ENCODE peak calls at places on chromosomes 11 and 22, in six cellular contexts. Y is H1, Q is HepG2, T is K562, Z is GM12891, B is GM12878. X is an unnamed sample.

GRCh38 chr11:9060700-9061111 is 30.7 kb downstream of the SCUBE2 start:
- DNase-seq in Y (no peak), Q (peak; percentile 23), T (peak; percentile 59), Z (peak; percentile 56), B (peak; percentile 97), X (peak; percentile 62)

GRCh38 chr11:69241075-69241740 is 52.7 kb upstream of the MYEOV start:
- DNase-seq in Y (no peak), Q (no peak), T (no peak), Z (no peak), B (no peak), X (no peak)

GRCh38 chr11:129215506-129216245 is 23.6 kb upstream of the ARHGAP32 start:
- DNase-seq in Y (peak; percentile 23), Q (no peak), T (no peak), Z (no peak), B (no peak), X (no peak)

GRCh38 chr11:33582636-33583325 is 117.8 kb downstream of the C11orf91 start:
- DNase-seq in Y (no peak), Q (no peak), T (no peak), Z (no peak), B (no peak), X (no peak)

GRCh38 chr11:2365571-2366210 is 11.4 kb upstream of the CD81 start:
- DNase-seq in Y (no peak), Q (no peak), T (no peak), Z (no peak), B (no peak), X (no peak)

GRCh38 chr11:118530180-118530682 is 761 bp upstream of the TMEM25 start:
- DNase-seq in Y (no peak), Q (no peak), T (peak; percentile 73), Z (no peak), B (no peak), X (no peak)

GRCh38 chr11:74106125-74106524 is 64.7 kb downstream of the C2CD3 start:
- DNase-seq in Y (no peak), Q (no peak), T (no peak), Z (no peak), B (no peak), X (no peak)

GRCh38 chr11:10058356-10058755 is 235.7 kb downstream of the SBF2 start:
- DNase-seq in Y (no peak), Q (no peak), T (no peak), Z (no peak), B (no peak), X (no peak)

GRCh38 chr11:45304111-45304991 is 18.2 kb upstream of the SYT13 start:
- DNase-seq in Y (no peak), Q (no peak), T (no peak), Z (no peak), B (no peak), X (no peak)

GRCh38 chr11:38345286-38345685 is 1747.2 kb upstream of the RAG2 start:
- DNase-seq in Y (no peak), Q (peak; percentile 2), T (no peak), Z (no peak), B (no peak), X (no peak)

GRCh38 chr22:22380098-22381030 is 128.2 kb downstream of the ZNF280B start:
- DNase-seq in Y (no peak), Q (no peak), T (peak; percentile 91), Z (peak; percentile 37), B (no peak), X (peak; percentile 25)

GRCh38 chr11:102478660-102479245 is 26.2 kb upstream of the TMEM123 start:
- DNase-seq in Y (no peak), Q (no peak), T (no peak), Z (no peak), B (no peak), X (no peak)

GRCh38 chr22:17785185-17786184 is 11.2 kb upstream of the BID start:
- DNase-seq in Y (peak; percentile 74), Q (peak; percentile 72), T (peak; percentile 88), Z (no peak), B (no peak), X (peak; percentile 73)

GRCh38 chr11:121615506-121615905 is 162.7 kb upstream of the SORL1-AS1 start:
- DNase-seq in Y (no peak), Q (no peak), T (no peak), Z (no peak), B (no peak), X (no peak)

GRCh38 chr11:119447664-119448242 is 24.8 kb upstream of the THY1 start:
- DNase-seq in Y (no peak), Q (no peak), T (no peak), Z (no peak), B (no peak), X (no peak)

GRCh38 chr11:65496304-65497140 is 2.3 kb upstream of the MALAT1 start:
- DNase-seq in Y (no peak), Q (no peak), T (no peak), Z (no peak), B (no peak), X (no peak)

GRCh38 chr22:39092111-39092867 is 4.8 kb upstream of the APOBEC3H start:
- DNase-seq in Y (no peak), Q (no peak), T (no peak), Z (no peak), B (no peak), X (no peak)

GRCh38 chr11:122720482-122720881 is 65.0 kb downstream of the UBASH3B start:
- DNase-seq in Y (no peak), Q (no peak), T (no peak), Z (no peak), B (no peak), X (no peak)

GRCh38 chr22:30668306-30668655 is 606 bp upstream of the DUSP18 start:
- DNase-seq in Y (no peak), Q (no peak), T (no peak), Z (no peak), B (no peak), X (no peak)

GRCh38 chr22:37275134-37275533 is 7.2 kb upstream of the CYTH4 start:
- DNase-seq in Y (no peak), Q (no peak), T (no peak), Z (no peak), B (no peak), X (no peak)

GRCh38 chr11:124749920-124750319 is 2.1 kb downstream of the VSIG2 start:
- DNase-seq in Y (no peak), Q (no peak), T (no peak), Z (no peak), B (no peak), X (no peak)

GRCh38 chr22:30861688-30862552 is 106.7 kb downstream of the MORC2 start:
- DNase-seq in Y (no peak), Q (no peak), T (no peak), Z (no peak), B (no peak), X (peak; percentile 10)

GRCh38 chr11:123235117-123235686 is 40.2 kb upstream of the CLMP start:
- DNase-seq in Y (no peak), Q (peak; percentile 9), T (peak; percentile 79), Z (no peak), B (no peak), X (no peak)

GRCh38 chr11:66559141-66559861 is 9.1 kb downstream of the CTSF start:
- DNase-seq in Y (no peak), Q (no peak), T (peak; percentile 96), Z (no peak), B (no peak), X (no peak)

GRCh38 chr22:36585841-36586240 is 56.9 kb upstream of the EIF3D start:
- DNase-seq in Y (peak; percentile 50), Q (no peak), T (no peak), Z (no peak), B (no peak), X (no peak)

GRCh38 chr11:108906826-108907225 is 242.0 kb downstream of the DDX10 start:
- DNase-seq in Y (no peak), Q (no peak), T (no peak), Z (no peak), B (no peak), X (no peak)

GRCh38 chr11:123388640-123389039 is 41.4 kb upstream of the GRAMD1B start:
- DNase-seq in Y (no peak), Q (no peak), T (no peak), Z (no peak), B (no peak), X (no peak)

GRCh38 chr11:61518032-61518795 is 9.7 kb downstream of the LRRC10B start:
- DNase-seq in Y (no peak), Q (no peak), T (no peak), Z (no peak), B (no peak), X (no peak)
- TF ChIP-seq TAF1 in Y (no peak), Q (no peak), T (no peak), Z (no peak), B (no peak), X (no peak)

DNA sequence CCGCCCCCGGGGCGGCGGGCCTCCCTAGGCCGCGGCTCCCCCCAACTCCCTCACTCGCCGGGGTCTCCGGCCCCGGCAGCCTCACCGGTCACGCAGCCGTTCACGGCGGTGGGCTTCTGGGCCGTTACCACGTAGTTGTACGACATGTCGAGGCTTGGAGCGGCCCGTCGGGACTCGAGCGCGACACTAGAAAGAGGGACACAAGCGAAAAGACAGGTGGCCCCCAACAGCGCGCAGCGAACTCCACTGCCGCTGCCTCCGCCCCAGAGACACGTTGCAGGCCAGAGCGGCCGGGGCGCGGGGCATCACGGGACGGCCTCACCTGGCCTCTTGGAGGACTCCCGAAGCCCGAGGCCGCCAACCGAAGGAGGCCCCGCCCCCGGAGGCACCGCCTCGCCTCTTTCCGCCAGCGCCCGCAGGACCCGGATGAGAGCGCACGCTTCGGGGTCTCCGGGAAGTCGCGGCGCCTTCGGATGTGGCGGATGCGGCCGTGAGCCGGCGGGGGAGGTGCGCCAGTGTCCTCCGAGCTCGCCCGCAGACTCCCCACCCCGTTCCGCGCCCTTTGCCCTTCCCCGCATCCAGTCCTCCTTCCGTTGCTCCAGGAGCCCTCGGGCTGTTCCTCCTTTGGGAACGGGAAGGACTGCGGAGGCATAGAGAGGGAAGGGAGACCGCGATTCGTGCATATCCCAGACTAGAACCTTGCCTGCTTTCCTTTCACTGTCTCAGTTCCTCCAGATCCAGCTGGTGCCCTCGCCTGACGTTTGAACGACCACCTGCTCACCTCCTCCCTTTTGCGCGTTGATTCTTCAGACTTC is at the start of the genes DDB1 and TKFC:
- DNase-seq in Y (peak; percentile 84), Q (peak; percentile 89), T (peak; percentile 94), Z (peak; percentile 98), B (peak; percentile 64), X (peak; percentile 97)
- TF ChIP-seq POLR2A in Y (peak; percentile 94), Q (peak; percentile 97), T (peak; percentile 92), Z (peak; percentile 94), B (peak; percentile 98), X (peak; percentile 91)

GRCh38 chr22:19909350-19910179 is 32.0 kb upstream of the COMT start:
- DNase-seq in Y (peak; percentile 44), Q (peak; percentile 64), T (peak; percentile 99), Z (peak; percentile 91), B (peak; percentile 32), X (peak; percentile 81)
- TF ChIP-seq POLR2AphosphoS5 in Y (no peak), Q (no peak), T (no peak), Z (no peak), B (no peak), X (no peak)

DNA sequence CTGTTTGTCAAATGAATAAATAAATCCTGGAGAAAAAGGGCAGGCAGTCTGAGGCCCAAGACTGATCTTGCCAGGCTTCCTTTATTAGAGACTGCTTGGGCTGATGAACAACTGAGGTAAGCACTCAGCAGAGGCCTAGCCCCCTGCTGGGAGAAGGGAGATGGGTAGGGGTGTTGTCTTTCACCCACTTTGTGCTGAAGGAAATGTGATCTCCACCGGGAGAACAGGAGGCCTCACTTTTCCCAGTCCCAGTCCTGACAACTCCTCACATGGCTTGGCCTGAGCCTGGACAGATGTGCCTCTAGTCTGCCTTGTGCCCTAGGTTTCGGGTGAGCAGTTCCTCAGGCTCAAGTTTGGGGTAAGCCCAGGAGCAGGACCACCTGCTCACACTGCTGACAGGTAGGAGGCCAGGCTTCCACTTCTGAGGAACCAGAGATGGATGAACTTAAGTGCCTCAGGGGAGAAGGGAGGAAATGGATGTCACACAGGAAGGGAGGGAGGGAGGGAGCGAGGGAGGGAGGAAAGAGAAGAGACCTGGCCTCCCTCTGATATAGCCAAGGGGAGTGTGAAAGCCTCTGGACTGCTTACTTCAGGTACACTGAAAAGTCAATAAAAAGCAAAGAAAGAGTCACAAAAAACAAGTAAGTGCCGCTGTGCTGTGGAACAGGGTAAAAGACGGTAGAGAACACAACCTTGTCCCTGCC is 8.1 kb downstream of the CLPB start:
- DNase-seq in Y (no peak), Q (no peak), T (no peak), Z (no peak), B (no peak), X (no peak)
- TF ChIP-seq TAF1 in Y (no peak), Q (no peak), T (no peak), Z (no peak), B (no peak), X (no peak)

X was measured in GM12892.